ENCODE peak calls at places on chromosomes 2 and 18, in ten cellular contexts. One of them, this sample, is unnamed.

GRCh38 chr18:57691363-57691762 is 69.7 kb upstream of the NARS1 start:
- DNase-seq in fibroblast of lung: no peak
- DNase-seq in body of pancreas: no peak
- DNase-seq in CD8-positive, alpha-beta T cell: no peak
- DNase-seq in mucosa of descending colon: no peak
- DNase-seq in thyroid gland: no peak
- DNase-seq in neural progenitor cell: no peak
- DNase-seq in right lobe of liver: no peak
- DNase-seq in right cardiac atrium: no peak
- DNase-seq in HAP-1: no peak
- DNase-seq in this sample: no peak

GRCh38 chr2:126661702-126662465 is 5.9 kb downstream of the GYPC start:
- DNase-seq in neural progenitor cell: no peak
- DNase-seq in right lobe of liver: no peak
- DNase-seq in fibroblast of lung: no peak
- DNase-seq in body of pancreas: no peak
- DNase-seq in CD8-positive, alpha-beta T cell: no peak
- DNase-seq in HAP-1: no peak
- DNase-seq in thyroid gland: no peak
- DNase-seq in mucosa of descending colon: no peak
- DNase-seq in right cardiac atrium: no peak
- DNase-seq in this sample: no peak

GRCh38 chr2:121030523-121030922 is 254.5 kb downstream of the TFCP2L1 start:
- DNase-seq in right cardiac atrium: no peak
- DNase-seq in thyroid gland: no peak
- DNase-seq in mucosa of descending colon: no peak
- DNase-seq in HAP-1: no peak
- DNase-seq in body of pancreas: no peak
- DNase-seq in fibroblast of lung: no peak
- DNase-seq in right lobe of liver: no peak
- DNase-seq in neural progenitor cell: no peak
- DNase-seq in CD8-positive, alpha-beta T cell: no peak
- DNase-seq in this sample: no peak

GRCh38 chr2:178392215-178392614 is 58.8 kb downstream of the PRKRA start:
- DNase-seq in fibroblast of lung: no peak
- DNase-seq in HAP-1: no peak
- DNase-seq in mucosa of descending colon: no peak
- DNase-seq in right lobe of liver: no peak
- DNase-seq in CD8-positive, alpha-beta T cell: no peak
- DNase-seq in right cardiac atrium: no peak
- DNase-seq in body of pancreas: no peak
- DNase-seq in neural progenitor cell: no peak
- DNase-seq in thyroid gland: peak; percentile 13
- DNase-seq in this sample: no peak

GRCh38 chr2:106030287-106031268 is 163.5 kb downstream of the UXS1 start:
- DNase-seq in neural progenitor cell: no peak
- DNase-seq in right lobe of liver: peak; percentile 79
- DNase-seq in HAP-1: no peak
- DNase-seq in CD8-positive, alpha-beta T cell: no peak
- DNase-seq in mucosa of descending colon: no peak
- DNase-seq in thyroid gland: peak; percentile 41
- DNase-seq in fibroblast of lung: peak; percentile 93
- DNase-seq in body of pancreas: no peak
- DNase-seq in right cardiac atrium: peak; percentile 36
- DNase-seq in this sample: peak; percentile 69

GRCh38 chr2:71154279-71154678 is 23.8 kb downstream of the MPHOSPH10 start:
- DNase-seq in thyroid gland: no peak
- DNase-seq in CD8-positive, alpha-beta T cell: no peak
- DNase-seq in right cardiac atrium: no peak
- DNase-seq in HAP-1: no peak
- DNase-seq in mucosa of descending colon: no peak
- DNase-seq in body of pancreas: no peak
- DNase-seq in neural progenitor cell: no peak
- DNase-seq in fibroblast of lung: no peak
- DNase-seq in right lobe of liver: no peak
- DNase-seq in this sample: no peak

GRCh38 chr2:202158796-202159195 is 79.6 kb downstream of the SUMO1 start:
- DNase-seq in CD8-positive, alpha-beta T cell: no peak
- DNase-seq in right cardiac atrium: no peak
- DNase-seq in thyroid gland: no peak
- DNase-seq in neural progenitor cell: no peak
- DNase-seq in fibroblast of lung: peak; percentile 54
- DNase-seq in right lobe of liver: no peak
- DNase-seq in HAP-1: no peak
- DNase-seq in body of pancreas: no peak
- DNase-seq in mucosa of descending colon: no peak
- DNase-seq in this sample: no peak

GRCh38 chr2:10316336-10316735 is 13.6 kb downstream of the HPCAL1 start:
- DNase-seq in right lobe of liver: no peak
- DNase-seq in thyroid gland: no peak
- DNase-seq in neural progenitor cell: no peak
- DNase-seq in HAP-1: no peak
- DNase-seq in mucosa of descending colon: no peak
- DNase-seq in body of pancreas: no peak
- DNase-seq in fibroblast of lung: no peak
- DNase-seq in CD8-positive, alpha-beta T cell: no peak
- DNase-seq in right cardiac atrium: no peak
- DNase-seq in this sample: no peak

GRCh38 chr18:35811896-35812295 is 160.6 kb upstream of the RMP24 start:
- DNase-seq in neural progenitor cell: no peak
- DNase-seq in thyroid gland: no peak
- DNase-seq in mucosa of descending colon: no peak
- DNase-seq in body of pancreas: no peak
- DNase-seq in right lobe of liver: no peak
- DNase-seq in CD8-positive, alpha-beta T cell: no peak
- DNase-seq in HAP-1: no peak
- DNase-seq in right cardiac atrium: no peak
- DNase-seq in fibroblast of lung: no peak
- DNase-seq in this sample: no peak

DNA sequence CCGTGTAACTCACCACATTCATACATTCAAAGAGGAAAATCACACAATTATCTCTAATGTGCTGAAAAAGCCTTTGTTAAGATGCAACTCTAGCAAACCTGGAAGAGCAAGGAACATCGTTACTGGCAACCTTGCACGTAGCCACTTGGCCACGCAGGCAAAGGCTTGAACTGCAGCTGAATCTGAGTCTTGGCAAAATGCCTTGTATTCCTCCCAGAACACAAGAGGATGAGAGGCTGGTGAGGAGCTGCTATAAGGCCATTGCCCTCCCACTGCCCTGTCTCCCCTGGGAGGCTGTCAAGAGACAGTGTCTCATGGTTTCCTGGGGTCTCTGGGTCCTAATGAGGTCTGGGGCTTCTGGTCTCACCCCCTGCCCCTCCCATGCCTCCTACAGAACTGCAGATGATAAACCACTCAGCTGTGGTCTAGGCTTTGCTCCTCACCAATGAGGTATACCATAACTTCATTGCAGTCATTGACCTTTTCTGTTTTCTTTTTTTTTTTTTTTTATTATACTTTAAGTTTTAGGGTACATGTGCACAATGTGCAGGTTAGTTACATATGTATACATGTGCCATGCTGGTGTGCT is 141.4 kb downstream of the SPP2 start:
- DNase-seq in HAP-1: no peak
- DNase-seq in fibroblast of lung: peak; percentile 19
- DNase-seq in body of pancreas: no peak
- DNase-seq in neural progenitor cell: peak; percentile 10
- DNase-seq in thyroid gland: peak; percentile 57
- DNase-seq in right lobe of liver: no peak
- DNase-seq in mucosa of descending colon: no peak
- DNase-seq in CD8-positive, alpha-beta T cell: no peak
- DNase-seq in right cardiac atrium: no peak
- DNase-seq in this sample: no peak
- H3K4me1 ChIP-seq in HAP-1: no peaks in the 10 kb centered on the region
- H3K4me1 ChIP-seq in fibroblast of lung: no peaks in the 10 kb centered on the region
- H3K4me1 ChIP-seq in body of pancreas: peaks cover 15% of the 10 kb centered on the region
- H3K4me1 ChIP-seq in neural progenitor cell: peaks cover 10% of the 10 kb centered on the region
- H3K4me1 ChIP-seq in thyroid gland: no peaks in the 10 kb centered on the region
- H3K4me1 ChIP-seq in right lobe of liver: no peaks in the 10 kb centered on the region
- H3K4me1 ChIP-seq in mucosa of descending colon: no peaks in the 10 kb centered on the region
- H3K4me1 ChIP-seq in CD8-positive, alpha-beta T cell: no peaks in the 10 kb centered on the region
- H3K4me1 ChIP-seq in right cardiac atrium: no peaks in the 10 kb centered on the region
- H3K4me1 ChIP-seq in this sample: no peaks in the 10 kb centered on the region

GRCh38 chr2:86791574-86791973 is 861 bp upstream of the CD8A start:
- DNase-seq in mucosa of descending colon: no peak
- DNase-seq in fibroblast of lung: no peak
- DNase-seq in body of pancreas: no peak
- DNase-seq in right lobe of liver: no peak
- DNase-seq in neural progenitor cell: peak; percentile 20
- DNase-seq in thyroid gland: no peak
- DNase-seq in CD8-positive, alpha-beta T cell: no peak
- DNase-seq in HAP-1: no peak
- DNase-seq in right cardiac atrium: no peak
- DNase-seq in this sample: no peak

GRCh38 chr2:86790828-86791561 is at the start of gene CD8A:
- DNase-seq in body of pancreas: no peak
- DNase-seq in CD8-positive, alpha-beta T cell: peak; percentile 62
- DNase-seq in thyroid gland: no peak
- DNase-seq in right cardiac atrium: no peak
- DNase-seq in mucosa of descending colon: peak; percentile 64
- DNase-seq in HAP-1: no peak
- DNase-seq in fibroblast of lung: peak; percentile 20
- DNase-seq in right lobe of liver: no peak
- DNase-seq in neural progenitor cell: peak; percentile 47
- DNase-seq in this sample: no peak

GRCh38 chr2:86788881-86789686 is 1.6 kb downstream of the CD8A start:
- DNase-seq in fibroblast of lung: no peak
- DNase-seq in neural progenitor cell: peak; percentile 70
- DNase-seq in right lobe of liver: no peak
- DNase-seq in HAP-1: no peak
- DNase-seq in right cardiac atrium: peak; percentile 34
- DNase-seq in mucosa of descending colon: no peak
- DNase-seq in body of pancreas: no peak
- DNase-seq in thyroid gland: no peak
- DNase-seq in CD8-positive, alpha-beta T cell: no peak
- DNase-seq in this sample: no peak

GRCh38 chr2:86789687-86790133 is 1.0 kb downstream of the CD8A start:
- DNase-seq in HAP-1: no peak
- DNase-seq in neural progenitor cell: no peak
- DNase-seq in right cardiac atrium: no peak
- DNase-seq in right lobe of liver: no peak
- DNase-seq in thyroid gland: no peak
- DNase-seq in CD8-positive, alpha-beta T cell: no peak
- DNase-seq in mucosa of descending colon: no peak
- DNase-seq in body of pancreas: no peak
- DNase-seq in fibroblast of lung: no peak
- DNase-seq in this sample: no peak

DNA sequence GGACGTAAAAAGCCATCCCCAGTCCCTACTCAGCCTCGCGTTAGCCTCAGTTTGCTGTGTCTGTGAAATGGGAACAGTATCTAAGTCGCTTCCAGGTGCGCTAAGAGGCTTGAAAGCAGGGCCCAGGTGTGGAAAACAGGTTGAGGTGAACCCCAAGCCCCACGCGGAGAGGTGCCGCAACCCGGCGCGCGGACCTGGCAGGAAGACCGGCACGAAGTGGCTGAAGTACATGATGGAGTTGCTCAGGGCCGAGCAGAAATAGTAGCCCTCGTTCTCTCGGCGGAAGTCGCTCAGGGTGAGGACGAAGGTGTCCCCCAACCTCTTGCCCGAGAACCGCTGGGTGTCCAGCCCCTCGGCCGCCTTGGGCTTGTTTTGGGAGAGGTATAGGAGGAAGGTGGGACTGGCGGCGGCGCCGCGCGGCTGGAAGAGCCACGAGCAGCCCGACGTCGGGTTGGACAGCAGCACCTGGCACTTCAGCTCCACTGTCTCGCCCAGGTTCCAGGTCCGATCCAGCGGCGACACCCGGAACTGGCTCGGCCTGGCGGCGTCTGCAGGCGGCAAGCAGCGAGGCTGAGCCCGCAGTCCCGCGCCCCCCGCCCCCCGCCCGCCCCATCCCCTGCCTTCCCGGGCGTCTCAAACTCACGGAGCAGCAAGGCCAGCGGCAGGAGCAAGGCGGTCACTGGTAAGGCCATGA is 432 bp downstream of the CD8A start:
- DNase-seq in right cardiac atrium: no peak
- DNase-seq in CD8-positive, alpha-beta T cell: no peak
- DNase-seq in body of pancreas: no peak
- DNase-seq in fibroblast of lung: no peak
- DNase-seq in thyroid gland: peak; percentile 44
- DNase-seq in mucosa of descending colon: no peak
- DNase-seq in neural progenitor cell: peak; percentile 53
- DNase-seq in right lobe of liver: no peak
- DNase-seq in HAP-1: no peak
- DNase-seq in this sample: no peak
- H3K4me1 ChIP-seq in right cardiac atrium: no peaks in the 10 kb centered on the region
- H3K4me1 ChIP-seq in CD8-positive, alpha-beta T cell: peaks cover 69% of the 10 kb centered on the region
- H3K4me1 ChIP-seq in body of pancreas: peaks cover 28% of the 10 kb centered on the region
- H3K4me1 ChIP-seq in fibroblast of lung: no peaks in the 10 kb centered on the region
- H3K4me1 ChIP-seq in thyroid gland: peaks cover 35% of the 10 kb centered on the region
- H3K4me1 ChIP-seq in mucosa of descending colon: peaks cover 19% of the 10 kb centered on the region
- H3K4me1 ChIP-seq in neural progenitor cell: peaks cover 7% of the 10 kb centered on the region
- H3K4me1 ChIP-seq in right lobe of liver: no peaks in the 10 kb centered on the region
- H3K4me1 ChIP-seq in HAP-1: no peaks in the 10 kb centered on the region
- H3K4me1 ChIP-seq in this sample: no peaks in the 10 kb centered on the region

DNA sequence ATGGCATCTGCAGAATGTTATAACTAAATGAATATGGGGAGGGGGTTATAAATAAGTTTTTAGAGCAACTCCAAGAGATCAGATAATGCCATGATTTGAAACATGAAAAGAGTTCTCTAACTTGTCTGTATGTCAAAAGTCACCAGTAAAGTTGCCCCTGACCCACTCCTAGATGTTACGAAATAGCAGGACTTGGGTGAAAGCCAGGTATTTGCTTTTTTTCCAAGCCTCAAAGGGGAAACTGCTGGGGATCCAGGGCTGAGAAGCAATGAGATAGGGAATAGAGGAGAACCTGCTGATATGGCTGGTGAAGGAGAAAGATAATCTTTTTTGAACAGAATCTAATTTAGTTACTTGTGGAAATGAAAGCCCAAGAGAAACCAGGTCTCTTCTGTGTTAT is 191.5 kb upstream of the CDH20 start:
- DNase-seq in mucosa of descending colon: no peak
- DNase-seq in right cardiac atrium: no peak
- DNase-seq in body of pancreas: no peak
- DNase-seq in fibroblast of lung: no peak
- DNase-seq in HAP-1: no peak
- DNase-seq in right lobe of liver: no peak
- DNase-seq in neural progenitor cell: no peak
- DNase-seq in thyroid gland: no peak
- DNase-seq in CD8-positive, alpha-beta T cell: no peak
- DNase-seq in this sample: no peak
- H3K4me1 ChIP-seq in mucosa of descending colon: no peaks in the 10 kb centered on the region
- H3K4me1 ChIP-seq in right cardiac atrium: no peaks in the 10 kb centered on the region
- H3K4me1 ChIP-seq in body of pancreas: no peaks in the 10 kb centered on the region
- H3K4me1 ChIP-seq in fibroblast of lung: no peaks in the 10 kb centered on the region
- H3K4me1 ChIP-seq in HAP-1: no peaks in the 10 kb centered on the region
- H3K4me1 ChIP-seq in right lobe of liver: no peaks in the 10 kb centered on the region
- H3K4me1 ChIP-seq in neural progenitor cell: no peaks in the 10 kb centered on the region
- H3K4me1 ChIP-seq in thyroid gland: no peaks in the 10 kb centered on the region
- H3K4me1 ChIP-seq in CD8-positive, alpha-beta T cell: no peaks in the 10 kb centered on the region
- H3K4me1 ChIP-seq in this sample: no peaks in the 10 kb centered on the region

DNA sequence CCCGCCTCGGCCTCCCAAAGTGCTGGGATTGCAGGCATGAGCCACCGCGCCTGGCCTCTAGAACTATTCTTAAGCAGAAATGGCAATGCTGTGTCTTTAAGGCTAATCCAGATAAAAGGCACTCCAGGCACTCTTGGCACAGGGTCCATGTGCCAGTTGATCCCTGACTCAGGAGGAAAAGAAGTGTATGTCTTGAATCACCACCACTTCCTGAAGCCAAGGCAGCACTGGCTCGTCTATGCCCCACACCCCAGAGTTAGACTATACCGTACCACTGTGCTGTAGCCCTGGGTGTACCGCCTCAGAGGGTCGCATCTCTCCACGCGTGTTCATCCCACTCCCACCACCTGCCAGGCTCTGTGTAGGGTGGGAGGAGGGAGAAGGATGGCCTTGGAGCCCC is 9.0 kb downstream of the TNFRSF11A start:
- DNase-seq in thyroid gland: no peak
- DNase-seq in HAP-1: no peak
- DNase-seq in mucosa of descending colon: no peak
- DNase-seq in right lobe of liver: no peak
- DNase-seq in CD8-positive, alpha-beta T cell: no peak
- DNase-seq in body of pancreas: no peak
- DNase-seq in right cardiac atrium: no peak
- DNase-seq in neural progenitor cell: no peak
- DNase-seq in fibroblast of lung: no peak
- DNase-seq in this sample: peak; percentile 83
- H3K4me1 ChIP-seq in thyroid gland: no peaks in the 10 kb centered on the region
- H3K4me1 ChIP-seq in HAP-1: peaks cover 8% of the 10 kb centered on the region
- H3K4me1 ChIP-seq in mucosa of descending colon: peaks cover 27% of the 10 kb centered on the region
- H3K4me1 ChIP-seq in right lobe of liver: no peaks in the 10 kb centered on the region
- H3K4me1 ChIP-seq in CD8-positive, alpha-beta T cell: peaks cover 11% of the 10 kb centered on the region
- H3K4me1 ChIP-seq in body of pancreas: peaks cover 4% of the 10 kb centered on the region
- H3K4me1 ChIP-seq in right cardiac atrium: peaks cover 2% of the 10 kb centered on the region
- H3K4me1 ChIP-seq in neural progenitor cell: peaks cover 11% of the 10 kb centered on the region
- H3K4me1 ChIP-seq in fibroblast of lung: peaks cover 15% of the 10 kb centered on the region
- H3K4me1 ChIP-seq in this sample: no peaks in the 10 kb centered on the region

This sample was measured in Peyer's patch.